ENCODE peak calls at places on chromosomes 5 and 9, in four cellular contexts. U is Calu3, Y is progenitor cell of endocrine pancreas, M is cardiac fibroblast. N is an unnamed sample.
A peak's percentile ranks its signal among the peaks of the same experiment; 100 is the strongest.

GRCh38 chr9:1978941-1979340 is 36.2 kb upstream of the SMARCA2 start:
- DNase-seq in U (no peak), Y (no peak), M (peak; percentile 77), N (no peak)

GRCh38 chr9:7976167-7976755 is 176.7 kb upstream of the DMAC1 start:
- DNase-seq in U (no peak), Y (no peak), M (no peak), N (no peak)

GRCh38 chr9:135254176-135255032 is 166.9 kb downstream of the OLFM1 start:
- DNase-seq in U (no peak), Y (no peak), M (no peak), N (no peak)

GRCh38 chr5:88269222-88269771 is 652 bp upstream of the TMEM161B start:
- DNase-seq in U (peak; percentile 22), Y (no peak), M (no peak), N (no peak)

GRCh38 chr5:81006955-81007636 is 46.9 kb downstream of the RASGRF2 start:
- DNase-seq in U (no peak), Y (no peak), M (no peak), N (no peak)

GRCh38 chr5:151612689-151613427 is 21.7 kb upstream of the FAT2 start:
- DNase-seq in U (peak; percentile 30), Y (no peak), M (no peak), N (no peak)

GRCh38 chr9:105127863-105128220 is 116.6 kb upstream of the SLC44A1 start:
- DNase-seq in U (no peak), Y (no peak), M (peak; percentile 78), N (no peak)

GRCh38 chr5:133552925-133553525 is 59.3 kb downstream of the FSTL4 start:
- DNase-seq in U (peak; percentile 78), Y (peak; percentile 34), M (peak; percentile 63), N (peak; percentile 62)

GRCh38 chr9:19471737-19472648 is 63.2 kb downstream of the ACER2 start:
- DNase-seq in U (peak; percentile 55), Y (peak; percentile 50), M (peak; percentile 69), N (peak; percentile 68)

GRCh38 chr5:116765441-116765840 is 190.8 kb upstream of the SEMA6A start:
- DNase-seq in U (peak; percentile 81), Y (no peak), M (no peak), N (no peak)

GRCh38 chr9:2257530-2257929 is 242.4 kb downstream of the SMARCA2 start:
- DNase-seq in U (no peak), Y (no peak), M (no peak), N (no peak)

GRCh38 chr9:21709464-21710058 is 92.9 kb upstream of the MTAP start:
- DNase-seq in U (peak; percentile 70), Y (peak; percentile 23), M (peak; percentile 66), N (peak; percentile 69)

GRCh38 chr5:1800470-1801060 is 642 bp upstream of the NDUFS6 start:
- DNase-seq in U (no peak), Y (no peak), M (peak; percentile 12), N (no peak)

GRCh38 chr5:164362835-164363234 is 857.4 kb downstream of the MAT2B start:
- DNase-seq in U (no peak), Y (no peak), M (no peak), N (no peak)

GRCh38 chr9:98056403-98057094 is at the start of gene NANS:
- DNase-seq in U (peak; percentile 89), Y (peak; percentile 87), M (peak; percentile 96), N (peak; percentile 82)

GRCh38 chr9:27292646-27293045 is 4.3 kb downstream of the EQTN start:
- DNase-seq in U (no peak), Y (no peak), M (peak; percentile 13), N (no peak)

GRCh38 chr5:142614054-142614453 is 71.8 kb downstream of the FGF1 start:
- DNase-seq in U (no peak), Y (no peak), M (no peak), N (no peak)

GRCh38 chr5:94181940-94182339 is 436.5 kb downstream of the KIAA0825 start:
- DNase-seq in U (peak; percentile 29), Y (no peak), M (peak; percentile 3), N (no peak)

GRCh38 chr5:163456029-163456589 is 3.8 kb downstream of the NUDCD2 start:
- DNase-seq in U (no peak), Y (no peak), M (no peak), N (no peak)

GRCh38 chr9:7342229-7342628 is 457.3 kb downstream of the DMAC1 start:
- DNase-seq in U (no peak), Y (no peak), M (peak; percentile 41), N (no peak)

GRCh38 chr5:19837536-19838179 is 150.3 kb downstream of the CDH18 start:
- DNase-seq in U (no peak), Y (no peak), M (no peak), N (no peak)

GRCh38 chr5:34775886-34776285 is 63.1 kb upstream of the TTC23L start:
- DNase-seq in U (no peak), Y (no peak), M (no peak), N (no peak)

GRCh38 chr5:105840800-105841199 is 1829.9 kb downstream of the EFNA5 start:
- DNase-seq in U (no peak), Y (no peak), M (peak; percentile 6), N (no peak)

GRCh38 chr5:61563401-61563800 is 231.3 kb downstream of the ZSWIM6 start:
- DNase-seq in U (peak; percentile 7), Y (no peak), M (peak; percentile 53), N (no peak)

GRCh38 chr9:126661521-126662251 is 48.0 kb downstream of the LMX1B start:
- DNase-seq in U (peak; percentile 56), Y (peak; percentile 61), M (no peak), N (no peak)
- TF ChIP-seq CTCF in U (no peak), Y (peak; percentile 55), M (no peak), N (no peak)

GRCh38 chr5:6572825-6573380 is 59.9 kb downstream of the NSUN2 start:
- DNase-seq in U (no peak), Y (no peak), M (no peak), N (no peak)

GRCh38 chr5:6572086-6572824 is 60.6 kb downstream of the NSUN2 start:
- DNase-seq in U (no peak), Y (no peak), M (no peak), N (no peak)

GRCh38 chr5:6573651-6574101 is 59.2 kb downstream of the NSUN2 start:
- DNase-seq in U (no peak), Y (no peak), M (no peak), N (no peak)

GRCh38 chr5:6574111-6574510 is 58.7 kb downstream of the NSUN2 start:
- DNase-seq in U (no peak), Y (no peak), M (no peak), N (no peak)

GRCh38 chr5:6574537-6574936 is 58.3 kb downstream of the NSUN2 start:
- DNase-seq in U (no peak), Y (no peak), M (no peak), N (no peak)
- TF ChIP-seq CTCF in U (no peak), Y (no peak), M (no peak), N (no peak)

GRCh38 chr5:77987331-77987730 is 211.2 kb upstream of the TBCA start:
- DNase-seq in U (no peak), Y (no peak), M (no peak), N (no peak)
- TF ChIP-seq CTCF in U (no peak), Y (no peak), M (no peak), N (no peak)

GRCh38 chr5:122498163-122498562 is 186.1 kb downstream of the SNCAIP start:
- DNase-seq in U (no peak), Y (no peak), M (peak; percentile 15), N (peak; percentile 12)
- TF ChIP-seq CTCF in U (no peak), Y (peak; percentile 44), M (peak; percentile 11), N (peak; percentile 61)

GRCh38 chr9:132594412-132594811 is 12.0 kb downstream of the BARHL1 start:
- DNase-seq in U (no peak), Y (no peak), M (no peak), N (no peak)

GRCh38 chr9:132592451-132592850 is 10.0 kb downstream of the BARHL1 start:
- DNase-seq in U (no peak), Y (no peak), M (no peak), N (no peak)

GRCh38 chr9:132597073-132597775 is 14.8 kb downstream of the BARHL1 start:
- DNase-seq in U (no peak), Y (no peak), M (peak; percentile 20), N (no peak)

GRCh38 chr9:132595319-132595718 is 12.9 kb downstream of the BARHL1 start:
- DNase-seq in U (no peak), Y (no peak), M (no peak), N (no peak)

DNA sequence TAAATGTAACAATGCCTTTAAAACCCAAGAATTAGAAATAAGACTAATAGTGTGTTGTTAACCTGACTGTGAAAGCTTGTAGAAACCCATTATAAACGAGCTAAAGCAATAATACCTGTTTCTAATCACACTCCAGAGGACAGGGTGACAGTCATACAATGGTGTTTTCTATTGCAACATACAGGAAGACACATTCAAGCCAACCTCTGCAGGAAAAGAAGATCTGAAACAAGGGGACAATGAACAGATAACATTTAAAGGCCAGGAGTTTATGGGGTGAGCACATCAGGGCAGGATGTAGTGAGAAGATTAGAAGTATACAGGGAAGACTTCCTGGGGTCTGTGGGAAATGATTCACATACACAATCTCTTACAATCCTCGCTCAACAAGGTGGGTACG is 13.8 kb downstream of the BARHL1 start:
- DNase-seq in U (no peak), Y (no peak), M (no peak), N (no peak)
- TF ChIP-seq CTCF in U (no peak), Y (no peak), M (no peak), N (no peak)

GRCh38 chr5:57319633-57320032 is 145.8 kb downstream of the GPBP1 start:
- DNase-seq in U (no peak), Y (no peak), M (no peak), N (no peak)

GRCh38 chr5:57320552-57320951 is 146.7 kb downstream of the GPBP1 start:
- DNase-seq in U (no peak), Y (no peak), M (no peak), N (no peak)

GRCh38 chr5:57324159-57324558 is 150.3 kb downstream of the GPBP1 start:
- DNase-seq in U (no peak), Y (no peak), M (no peak), N (peak; percentile 7)

GRCh38 chr5:57327934-57328333 is 154.1 kb downstream of the GPBP1 start:
- DNase-seq in U (peak; percentile 71), Y (no peak), M (peak; percentile 46), N (no peak)

DNA sequence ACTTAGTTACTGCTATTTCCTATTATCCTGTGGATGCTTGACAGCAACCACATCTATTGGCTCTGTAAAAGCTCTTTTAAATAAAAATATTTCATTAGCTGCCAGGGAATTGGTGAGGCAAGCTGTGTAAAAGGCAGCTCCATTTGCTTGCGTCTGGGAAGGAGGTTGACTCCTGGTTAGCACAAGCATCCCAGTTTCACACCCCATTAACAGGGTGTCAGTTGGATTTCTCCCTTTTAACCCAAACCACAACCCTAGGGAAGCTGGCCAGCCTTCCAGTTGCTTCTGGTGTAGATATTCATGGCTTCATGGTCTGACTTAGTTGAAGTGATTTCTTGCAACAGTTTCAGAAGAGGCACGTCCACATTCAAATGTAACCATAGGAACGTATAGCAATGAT is 151.0 kb downstream of the GPBP1 start:
- DNase-seq in U (no peak), Y (no peak), M (no peak), N (no peak)
- TF ChIP-seq CTCF in U (no peak), Y (no peak), M (no peak), N (no peak)